ENCODE peak calls at places on chromosomes 16 and 17, in nine cellular contexts. F, B, J, G, Z, L, N, I and V are unnamed samples.
A peak's percentile ranks its signal among the peaks of the same experiment; 100 is the strongest.

GRCh38 chr17:81890447-81891302 is 711 bp downstream of the ALYREF start:
- DNase-seq in F (no peak), B (no peak), J (no peak), G (no peak), Z (no peak), L (peak; percentile 34), N (no peak), I (no peak), V (no peak)

GRCh38 chr17:75673487-75673886 is 6.3 kb downstream of the SAP30BP start:
- DNase-seq in F (no peak), B (no peak), J (no peak), G (no peak), Z (no peak), L (no peak), N (no peak), I (no peak), V (no peak)

GRCh38 chr17:18377437-18378204 is at the start of gene EVPLL:
- DNase-seq in F (no peak), B (no peak), J (no peak), G (no peak), Z (no peak), L (no peak), N (no peak), I (peak; percentile 57), V (peak; percentile 63)

GRCh38 chr16:51374346-51374745 is 223.3 kb upstream of the SALL1 start:
- DNase-seq in F (no peak), B (peak; percentile 75), J (peak; percentile 78), G (no peak), Z (no peak), L (no peak), N (no peak), I (no peak), V (no peak)

GRCh38 chr16:11916524-11917285 is 949 bp upstream of the GSPT1 start:
- DNase-seq in F (no peak), B (peak; percentile 86), J (peak; percentile 84), G (no peak), Z (no peak), L (no peak), N (no peak), I (peak; percentile 53), V (no peak)

GRCh38 chr16:52404546-52404945 is 142.4 kb downstream of the TOX3 start:
- DNase-seq in F (no peak), B (no peak), J (no peak), G (no peak), Z (no peak), L (no peak), N (no peak), I (no peak), V (no peak)

GRCh38 chr16:85479972-85480726 is 133.0 kb upstream of the GSE1 start:
- DNase-seq in F (no peak), B (no peak), J (peak; percentile 57), G (no peak), Z (no peak), L (no peak), N (peak; percentile 57), I (peak; percentile 78), V (no peak)

GRCh38 chr16:87956169-87956770 is 5.0 kb downstream of the BANP start:
- DNase-seq in F (peak; percentile 77), B (no peak), J (no peak), G (peak; percentile 48), Z (no peak), L (peak; percentile 49), N (peak; percentile 46), I (no peak), V (peak; percentile 46)

GRCh38 chr16:1152123-1152638 is 725 bp upstream of the CACNA1H start:
- DNase-seq in F (no peak), B (no peak), J (no peak), G (peak; percentile 14), Z (no peak), L (no peak), N (no peak), I (no peak), V (no peak)

GRCh38 chr16:80824623-80825364 is 20.4 kb upstream of the CDYL2 start:
- DNase-seq in F (no peak), B (peak; percentile 47), J (peak; percentile 73), G (no peak), Z (no peak), L (peak; percentile 79), N (peak; percentile 86), I (no peak), V (no peak)

GRCh38 chr17:72116692-72117469 is 3.9 kb upstream of the SOX9 start:
- DNase-seq in F (no peak), B (no peak), J (no peak), G (no peak), Z (no peak), L (no peak), N (no peak), I (peak; percentile 69), V (no peak)

GRCh38 chr17:77696720-77697460 is 261.6 kb upstream of the TNRC6C start:
- DNase-seq in F (peak; percentile 70), B (no peak), J (no peak), G (no peak), Z (no peak), L (no peak), N (no peak), I (peak; percentile 58), V (no peak)

GRCh38 chr17:78184868-78185267 is 2.0 kb downstream of the TK1 start:
- DNase-seq in F (no peak), B (no peak), J (peak; percentile 57), G (no peak), Z (no peak), L (no peak), N (no peak), I (no peak), V (no peak)

GRCh38 chr17:45577571-45578279 is 87.2 kb upstream of the PLEKHM1 start:
- DNase-seq in F (no peak), B (no peak), J (no peak), G (no peak), Z (no peak), L (no peak), N (no peak), I (peak; percentile 28), V (no peak)

GRCh38 chr17:45929344-45929743 is 35.0 kb downstream of the MAPT start:
- DNase-seq in F (no peak), B (no peak), J (no peak), G (no peak), Z (no peak), L (no peak), N (no peak), I (no peak), V (no peak)

GRCh38 chr16:54506691-54507090 is 220.1 kb upstream of the IRX3 start:
- DNase-seq in F (no peak), B (no peak), J (no peak), G (no peak), Z (peak; percentile 92), L (no peak), N (no peak), I (peak; percentile 57), V (no peak)

GRCh38 chr16:73329363-73330306 is 281.7 kb upstream of the ZFHX3 start:
- DNase-seq in F (no peak), B (no peak), J (no peak), G (no peak), Z (peak; percentile 29), L (no peak), N (no peak), I (peak; percentile 86), V (no peak)

GRCh38 chr17:38889745-38890409 is 20.0 kb downstream of the LASP1 start:
- DNase-seq in F (no peak), B (no peak), J (no peak), G (no peak), Z (no peak), L (no peak), N (no peak), I (no peak), V (no peak)

GRCh38 chr17:63189930-63190329 is 223.9 kb downstream of the TANC2 start:
- DNase-seq in F (no peak), B (peak; percentile 37), J (no peak), G (no peak), Z (no peak), L (no peak), N (no peak), I (no peak), V (no peak)

GRCh38 chr16:75593825-75594820 is 27.9 kb downstream of the GABARAPL2 start:
- DNase-seq in F (no peak), B (peak; percentile 78), J (peak; percentile 24), G (no peak), Z (no peak), L (peak; percentile 48), N (no peak), I (peak; percentile 69), V (peak; percentile 80)

GRCh38 chr16:35741546-35741945 is 2282.1 kb downstream of the TP53TG3F start:
- DNase-seq in F (no peak), B (no peak), J (no peak), G (no peak), Z (no peak), L (no peak), N (no peak), I (no peak), V (no peak)

GRCh38 chr16:66476328-66477027 is 49.4 kb downstream of the BEAN1 start:
- DNase-seq in F (peak; percentile 70), B (no peak), J (no peak), G (peak; percentile 38), Z (no peak), L (no peak), N (no peak), I (peak; percentile 74), V (no peak)

GRCh38 chr17:57490890-57491289 is 234.6 kb downstream of the MSI2 start:
- DNase-seq in F (no peak), B (no peak), J (no peak), G (no peak), Z (peak; percentile 10), L (no peak), N (no peak), I (peak; percentile 52), V (no peak)

GRCh38 chr17:59666235-59666634 is 41.0 kb downstream of the PTRH2 start:
- DNase-seq in F (no peak), B (no peak), J (no peak), G (no peak), Z (no peak), L (no peak), N (no peak), I (no peak), V (no peak)

GRCh38 chr17:44642861-44643260 is 13.4 kb upstream of the MEIOC start:
- DNase-seq in F (no peak), B (no peak), J (no peak), G (no peak), Z (no peak), L (no peak), N (no peak), I (no peak), V (no peak)